ENCODE peak calls at places on chromosomes 16 and 17, in four cellular contexts. One of them, this sample, is unnamed. For H3K9me3, the result is how much of the 10 kb centered on the place peaks cover.

GRCh38 chr16:11032922-11033291 is 88.5 kb downstream of the CLEC16A start:
- DNase-seq in adipocyte: peak
- DNase-seq in aorta: no peak
- DNase-seq in uterus: peak
- DNase-seq in this sample: peak

GRCh38 chr17:37844158-37844976 is 79.8 kb upstream of the TBC1D3K start:
- DNase-seq in adipocyte: peak
- DNase-seq in aorta: peak
- DNase-seq in uterus: no peak
- DNase-seq in this sample: peak

GRCh38 chr17:30812218-30813177 is 12.0 kb downstream of the CRLF3 start:
- DNase-seq in adipocyte: peak
- DNase-seq in aorta: no peak
- DNase-seq in uterus: no peak
- DNase-seq in this sample: no peak

GRCh38 chr16:75263963-75264445 is 12.6 kb upstream of the BCAR1 start:
- DNase-seq in adipocyte: peak
- DNase-seq in aorta: peak
- DNase-seq in uterus: peak
- DNase-seq in this sample: peak

GRCh38 chr17:41657936-41658335 is 30.7 kb upstream of the EIF1 start:
- DNase-seq in adipocyte: no peak
- DNase-seq in aorta: no peak
- DNase-seq in uterus: no peak
- DNase-seq in this sample: no peak

GRCh38 chr17:34542700-34543336 is 36.6 kb upstream of the TMEM132E start:
- DNase-seq in adipocyte: peak
- DNase-seq in aorta: no peak
- DNase-seq in uterus: peak
- DNase-seq in this sample: no peak

GRCh38 chr17:65627892-65628622 is 66.6 kb upstream of the AXIN2 start:
- DNase-seq in adipocyte: peak
- DNase-seq in aorta: peak
- DNase-seq in uterus: peak
- DNase-seq in this sample: no peak

GRCh38 chr17:47789611-47790520 is 31.7 kb downstream of the OSBPL7 start:
- DNase-seq in adipocyte: peak
- DNase-seq in aorta: no peak
- DNase-seq in uterus: no peak
- DNase-seq in this sample: no peak

GRCh38 chr17:10646393-10646990 is 10.6 kb downstream of the MYH3 start:
- DNase-seq in adipocyte: peak
- DNase-seq in aorta: peak
- DNase-seq in uterus: peak
- DNase-seq in this sample: peak

GRCh38 chr17:17523001-17523713 is 27.0 kb upstream of the RASD1 start:
- DNase-seq in adipocyte: no peak
- DNase-seq in aorta: peak
- DNase-seq in uterus: no peak
- DNase-seq in this sample: no peak

GRCh38 chr17:22599322-22599721 is 907.0 kb downstream of the KCNJ18 start:
- DNase-seq in adipocyte: no peak
- DNase-seq in aorta: no peak
- DNase-seq in uterus: no peak
- DNase-seq in this sample: no peak

GRCh38 chr16:4487955-4488481 is 11.8 kb downstream of the HMOX2 start:
- DNase-seq in adipocyte: peak
- DNase-seq in aorta: no peak
- DNase-seq in uterus: no peak
- DNase-seq in this sample: no peak

GRCh38 chr17:18925187-18925586 is 26.8 kb upstream of the SLC5A10 start:
- DNase-seq in adipocyte: no peak
- DNase-seq in aorta: no peak
- DNase-seq in uterus: no peak
- DNase-seq in this sample: no peak

GRCh38 chr17:21352221-21352980 is 23.8 kb upstream of the KCNJ12 start:
- DNase-seq in adipocyte: no peak
- DNase-seq in aorta: peak
- DNase-seq in uterus: no peak
- DNase-seq in this sample: peak

GRCh38 chr17:62322313-62322712 is 58.0 kb upstream of the EFCAB3 start:
- DNase-seq in adipocyte: no peak
- DNase-seq in aorta: no peak
- DNase-seq in uterus: no peak
- DNase-seq in this sample: no peak

GRCh38 chr17:62321451-62321850 is 58.9 kb upstream of the EFCAB3 start:
- DNase-seq in adipocyte: peak
- DNase-seq in aorta: no peak
- DNase-seq in uterus: no peak
- DNase-seq in this sample: no peak

GRCh38 chr17:62319846-62320245 is 60.5 kb upstream of the EFCAB3 start:
- DNase-seq in adipocyte: no peak
- DNase-seq in aorta: no peak
- DNase-seq in uterus: no peak
- DNase-seq in this sample: no peak
- H3K9me3 ChIP-seq in adipocyte: under half
- H3K9me3 ChIP-seq in aorta: under half
- H3K9me3 ChIP-seq in uterus: under half
- H3K9me3 ChIP-seq in this sample: under half

DNA sequence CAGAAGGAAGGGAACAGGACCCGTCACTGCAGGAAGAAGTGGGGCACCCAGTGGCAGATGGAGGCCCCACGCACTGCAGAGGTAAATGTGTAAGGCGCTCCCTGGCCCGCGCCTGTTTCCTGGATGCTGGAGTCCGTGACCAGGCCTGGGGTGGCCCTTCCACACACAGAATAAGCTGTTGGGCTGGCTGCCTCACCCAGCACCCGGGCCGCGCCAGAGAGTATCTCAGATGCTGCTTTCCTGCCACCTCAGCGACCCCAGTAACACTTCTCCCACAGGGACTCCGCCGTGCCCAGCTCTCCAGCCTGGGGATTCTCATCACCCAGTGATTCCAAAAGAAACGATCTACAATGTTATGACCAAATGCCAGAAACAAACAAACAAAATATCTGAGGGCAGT is 1993.1 kb downstream of the TP53TG3F start:
- DNase-seq in adipocyte: no peak
- DNase-seq in aorta: no peak
- DNase-seq in uterus: no peak
- DNase-seq in this sample: no peak
- H3K9me3 ChIP-seq in adipocyte: under half
- H3K9me3 ChIP-seq in aorta: under half
- H3K9me3 ChIP-seq in uterus: under half
- H3K9me3 ChIP-seq in this sample: under half

GRCh38 chr16:3443108-3444031 is at the start of the genes NAA60 and ZNF597:
- DNase-seq in adipocyte: peak
- DNase-seq in aorta: peak
- DNase-seq in uterus: peak
- DNase-seq in this sample: peak
- H3K9me3 ChIP-seq in adipocyte: under half
- H3K9me3 ChIP-seq in aorta: under half
- H3K9me3 ChIP-seq in uterus: under half
- H3K9me3 ChIP-seq in this sample: under half

GRCh38 chr16:77991701-77992100 is 30.6 kb upstream of the CLEC3A start:
- DNase-seq in adipocyte: no peak
- DNase-seq in aorta: no peak
- DNase-seq in uterus: no peak
- DNase-seq in this sample: no peak

GRCh38 chr16:77987772-77988171 is 34.6 kb upstream of the CLEC3A start:
- DNase-seq in adipocyte: no peak
- DNase-seq in aorta: no peak
- DNase-seq in uterus: no peak
- DNase-seq in this sample: no peak

DNA sequence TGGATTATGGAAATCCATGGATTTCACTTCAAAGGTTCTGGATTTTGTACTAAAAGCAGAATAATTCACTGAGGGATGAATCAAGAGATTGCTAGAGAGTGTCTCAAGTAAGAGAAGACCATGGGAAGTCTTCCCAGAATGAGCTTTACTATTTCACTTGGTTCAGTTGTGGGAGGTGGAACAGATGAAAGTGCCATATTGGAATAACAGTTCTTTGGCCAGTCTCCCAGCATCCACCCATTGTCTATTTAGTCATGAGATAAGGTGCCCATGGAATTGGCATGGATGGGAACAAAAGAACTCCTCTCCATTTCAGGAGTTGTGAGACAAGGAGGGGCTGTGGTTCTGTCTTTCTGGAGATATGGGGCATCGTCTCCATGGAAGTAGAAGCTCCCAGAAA is 36.3 kb upstream of the CLEC3A start:
- DNase-seq in adipocyte: no peak
- DNase-seq in aorta: no peak
- DNase-seq in uterus: no peak
- DNase-seq in this sample: no peak
- H3K9me3 ChIP-seq in adipocyte: under half
- H3K9me3 ChIP-seq in aorta: under half
- H3K9me3 ChIP-seq in uterus: under half
- H3K9me3 ChIP-seq in this sample: under half